ENCODE peak calls at places on chromosomes 11 and 22, in four cellular contexts. One of them, this sample, is unnamed.

GRCh38 chr22:38313384-38313955 is 3.8 kb downstream of the CSNK1E start:
- DNase-seq in NCI-H2171: no peak
- DNase-seq in foreskin melanocyte: peak; percentile 83
- DNase-seq in COLO829: no peak
- DNase-seq in this sample: no peak

GRCh38 chr22:29450222-29450621 is 11.8 kb downstream of the RFPL1 start:
- DNase-seq in NCI-H2171: no peak
- DNase-seq in foreskin melanocyte: peak; percentile 93
- DNase-seq in COLO829: peak; percentile 65
- DNase-seq in this sample: no peak

GRCh38 chr22:43829904-43830851 is 18.1 kb upstream of the EFCAB6 start:
- DNase-seq in NCI-H2171: no peak
- DNase-seq in foreskin melanocyte: no peak
- DNase-seq in COLO829: no peak
- DNase-seq in this sample: peak; percentile 71

GRCh38 chr11:26993965-26994446 is at the start of gene FIBIN:
- DNase-seq in NCI-H2171: no peak
- DNase-seq in foreskin melanocyte: no peak
- DNase-seq in COLO829: no peak
- DNase-seq in this sample: no peak

GRCh38 chr11:3208272-3208671 is 10.3 kb downstream of the MRGPRG start:
- DNase-seq in NCI-H2171: no peak
- DNase-seq in foreskin melanocyte: no peak
- DNase-seq in COLO829: no peak
- DNase-seq in this sample: peak; percentile 27

GRCh38 chr11:110070176-110070575 is 23.0 kb upstream of the ZC3H12C start:
- DNase-seq in NCI-H2171: no peak
- DNase-seq in foreskin melanocyte: no peak
- DNase-seq in COLO829: no peak
- DNase-seq in this sample: no peak

GRCh38 chr11:70556884-70557741 is 158.8 kb downstream of the CTTN start:
- DNase-seq in NCI-H2171: no peak
- DNase-seq in foreskin melanocyte: no peak
- DNase-seq in COLO829: no peak
- DNase-seq in this sample: no peak

GRCh38 chr11:121488641-121489040 is 35.9 kb upstream of the SORL1-AS1 start:
- DNase-seq in NCI-H2171: no peak
- DNase-seq in foreskin melanocyte: no peak
- DNase-seq in COLO829: no peak
- DNase-seq in this sample: no peak

GRCh38 chr11:67522844-67523555 is at the start of gene CABP2:
- DNase-seq in NCI-H2171: no peak
- DNase-seq in foreskin melanocyte: no peak
- DNase-seq in COLO829: no peak
- DNase-seq in this sample: no peak

GRCh38 chr11:75534291-75535038 is 8.7 kb upstream of the GDPD5 start:
- DNase-seq in NCI-H2171: no peak
- DNase-seq in foreskin melanocyte: no peak
- DNase-seq in COLO829: no peak
- DNase-seq in this sample: no peak

GRCh38 chr11:64916040-64916847 is 765 bp downstream of the ATG2A start:
- DNase-seq in NCI-H2171: no peak
- DNase-seq in foreskin melanocyte: peak; percentile 12
- DNase-seq in COLO829: no peak
- DNase-seq in this sample: peak; percentile 78

GRCh38 chr11:107275632-107276031 is 182.0 kb downstream of the CWF19L2 start:
- DNase-seq in NCI-H2171: no peak
- DNase-seq in foreskin melanocyte: no peak
- DNase-seq in COLO829: no peak
- DNase-seq in this sample: no peak

GRCh38 chr11:32891657-32892354 is 805 bp upstream of the QSER1 start:
- DNase-seq in NCI-H2171: peak; percentile 63
- DNase-seq in foreskin melanocyte: no peak
- DNase-seq in COLO829: peak; percentile 8
- DNase-seq in this sample: no peak

GRCh38 chr11:74403607-74404006 is 5.4 kb upstream of the PGM2L1 start:
- DNase-seq in NCI-H2171: no peak
- DNase-seq in foreskin melanocyte: no peak
- DNase-seq in COLO829: no peak
- DNase-seq in this sample: no peak

GRCh38 chr11:118752654-118753053 is 38.3 kb downstream of the DDX6 start:
- DNase-seq in NCI-H2171: no peak
- DNase-seq in foreskin melanocyte: no peak
- DNase-seq in COLO829: no peak
- DNase-seq in this sample: no peak

GRCh38 chr11:35337136-35337918 is 82.0 kb downstream of the SLC1A2 start:
- DNase-seq in NCI-H2171: no peak
- DNase-seq in foreskin melanocyte: peak; percentile 99
- DNase-seq in COLO829: peak; percentile 99
- DNase-seq in this sample: no peak